ENCODE peak calls at places on chromosome 1, in ten cellular contexts. D is A549, R is tibial nerve, P is upper lobe of left lung, V is sigmoid colon, K is transverse colon, S is ovary, Z is stomach, E is H1, B is K562. T is an unnamed sample.
A peak's percentile ranks its signal among the peaks of the same experiment; 100 is the strongest.

GRCh38 chr1:227929746-227930472 is 17.8 kb downstream of the WNT9A start:
- DNase-seq in B (no peak), V (no peak), R (no peak), E (no peak), D (no peak), K (no peak), Z (no peak), S (no peak), P (no peak), T (no peak)

GRCh38 chr1:119227446-119227845 is 87.0 kb upstream of the WARS2 start:
- DNase-seq in E (no peak), Z (no peak), R (no peak), B (no peak), P (no peak), S (no peak), K (no peak), V (no peak), D (no peak), T (no peak)

GRCh38 chr1:116882866-116883265 is 26.9 kb upstream of the PTGFRN start:
- DNase-seq in Z (no peak), P (no peak), B (no peak), V (no peak), D (no peak), S (no peak), E (no peak), R (no peak), K (no peak), T (no peak)

GRCh38 chr1:245549981-245550701 is 395.4 kb downstream of the KIF26B start:
- DNase-seq in B (no peak), D (no peak), P (no peak), Z (no peak), S (no peak), V (no peak), R (no peak), K (no peak), E (no peak), T (no peak)

GRCh38 chr1:19485362-19486187 is at the start of gene CAPZB:
- DNase-seq in B (peak; percentile 98), P (peak; percentile 99), Z (peak; percentile 95), S (peak; percentile 97), D (peak; percentile 83), R (peak; percentile 85), V (peak; percentile 97), E (no peak), K (peak; percentile 97), T (peak; percentile 97)

GRCh38 chr1:87976316-87976715 is 647.6 kb downstream of the LMO4 start:
- DNase-seq in R (no peak), V (no peak), D (no peak), Z (no peak), P (no peak), B (no peak), S (no peak), E (no peak), K (no peak), T (no peak)

GRCh38 chr1:40592107-40592773 is 60.8 kb downstream of the ZNF684 start:
- DNase-seq in R (peak; percentile 40), E (no peak), K (no peak), B (no peak), D (no peak), Z (no peak), V (no peak), S (no peak), P (no peak), T (peak; percentile 45)

GRCh38 chr1:180881806-180882509 is 30.7 kb upstream of the KIAA1614 start:
- DNase-seq in D (peak; percentile 49), P (no peak), R (no peak), V (no peak), K (no peak), E (no peak), S (no peak), B (peak; percentile 52), Z (no peak), T (no peak)

GRCh38 chr1:207027221-207027777 is 5.3 kb downstream of the C1orf116 start:
- DNase-seq in D (peak; percentile 91), E (no peak), B (no peak), R (no peak), K (peak; percentile 82), V (no peak), S (no peak), Z (peak; percentile 66), P (peak; percentile 74), T (no peak)

GRCh38 chr1:23037081-23037740 is 17.9 kb downstream of the KDM1A start:
- DNase-seq in E (no peak), P (no peak), D (no peak), S (no peak), Z (no peak), B (no peak), R (no peak), K (no peak), V (no peak), T (no peak)

GRCh38 chr1:201614262-201615015 is 75.5 kb downstream of the NAV1 start:
- DNase-seq in B (peak; percentile 77), K (no peak), D (no peak), P (peak; percentile 88), Z (peak; percentile 53), V (no peak), E (no peak), R (no peak), S (peak; percentile 58), T (no peak)

GRCh38 chr1:94971491-94971924 is 44.6 kb upstream of the CNN3 start:
- DNase-seq in D (no peak), E (no peak), S (no peak), V (no peak), P (no peak), R (no peak), K (no peak), B (no peak), Z (no peak), T (no peak)

GRCh38 chr1:177686929-177687328 is 282.9 kb downstream of the SEC16B start:
- DNase-seq in V (no peak), R (no peak), E (no peak), S (no peak), Z (no peak), B (no peak), P (no peak), K (no peak), D (no peak), T (no peak)

GRCh38 chr1:24254783-24255182 is 64.4 kb upstream of the GRHL3 start:
- DNase-seq in K (no peak), E (no peak), R (no peak), P (no peak), Z (no peak), V (no peak), B (peak; percentile 79), D (no peak), S (no peak), T (no peak)

GRCh38 chr1:82405333-82405732 is 604.6 kb downstream of the ADGRL2 start:
- DNase-seq in E (no peak), D (no peak), K (no peak), R (no peak), V (no peak), P (no peak), S (no peak), B (no peak), Z (no peak), T (no peak)

GRCh38 chr1:209530990-209531389 is 52.5 kb upstream of the CAMK1G start:
- DNase-seq in R (peak; percentile 26), K (no peak), P (no peak), D (no peak), Z (peak; percentile 41), S (no peak), E (no peak), V (no peak), B (no peak), T (no peak)
- TF ChIP-seq POLR2A in R (no peak), K (no peak), P (no peak), D (no peak), Z (no peak), S (no peak), E (no peak), V (no peak), B (no peak), T (no peak)

GRCh38 chr1:247452447-247453039 is 5.4 kb downstream of the OR2B11 start:
- DNase-seq in Z (no peak), R (no peak), B (no peak), P (no peak), D (no peak), V (no peak), K (no peak), E (no peak), S (no peak), T (peak; percentile 77)
- TF ChIP-seq EP300 in Z (no peak), R (no peak), B (no peak), P (no peak), D (no peak), V (no peak), K (no peak), E (no peak), S (no peak), T (no peak)

GRCh38 chr1:151159373-151159772 is 2.9 kb downstream of the TNFAIP8L2 start:
- DNase-seq in B (no peak), S (no peak), D (no peak), K (no peak), Z (no peak), V (no peak), E (no peak), P (no peak), R (no peak), T (no peak)

GRCh38 chr1:151157067-151157531 is 650 bp downstream of the TNFAIP8L2 start:
- DNase-seq in E (no peak), P (no peak), R (no peak), S (no peak), D (no peak), K (peak; percentile 39), B (no peak), V (peak; percentile 59), Z (no peak), T (no peak)

GRCh38 chr1:151158751-151159251 is 2.4 kb downstream of the TNFAIP8L2 start:
- DNase-seq in R (no peak), Z (no peak), B (no peak), V (no peak), E (no peak), D (no peak), S (no peak), K (no peak), P (peak; percentile 64), T (no peak)

GRCh38 chr1:151158311-151158710 is 1.9 kb downstream of the TNFAIP8L2 start:
- DNase-seq in S (no peak), V (no peak), D (no peak), R (no peak), E (no peak), P (no peak), B (no peak), Z (no peak), K (no peak), T (no peak)

DNA sequence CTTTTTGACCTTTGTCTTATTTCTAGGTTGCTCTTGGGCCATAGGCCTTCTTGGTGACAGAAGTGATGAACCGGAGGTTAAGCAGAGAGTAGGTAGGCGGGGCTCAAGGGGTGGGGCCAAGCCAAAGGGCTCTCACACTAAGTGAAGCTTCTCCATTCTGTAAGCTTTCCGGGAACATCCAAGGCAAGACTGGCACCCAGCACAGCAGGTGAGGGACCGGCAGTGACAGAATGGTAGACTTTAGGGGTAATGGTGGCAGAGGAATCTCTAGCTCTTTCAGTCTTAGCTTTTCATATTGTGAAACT is at the start of gene TNFAIP8L2:
- DNase-seq in Z (peak; percentile 54), R (peak; percentile 44), S (no peak), D (no peak), K (peak; percentile 74), P (no peak), B (peak; percentile 41), V (peak; percentile 75), E (no peak), T (no peak)
- TF ChIP-seq POLR2A in Z (no peak), R (no peak), S (no peak), D (no peak), K (no peak), P (no peak), B (no peak), V (no peak), E (no peak), T (no peak)

GRCh38 chr1:63818567-63819340 is 44.9 kb downstream of the ROR1 start:
- DNase-seq in V (no peak), E (no peak), K (no peak), D (no peak), B (no peak), R (no peak), P (no peak), S (no peak), Z (no peak), T (no peak)
- TF ChIP-seq EP300 in V (no peak), E (no peak), K (no peak), D (no peak), B (no peak), R (no peak), P (no peak), S (no peak), Z (no peak), T (no peak)